ENCODE peak calls at places on chromosomes 4 and X, in four cellular contexts. D, Q, G and R are unnamed samples.

GRCh38 chr4:37890501-37891220 is at the start of gene TBC1D1:
- DNase-seq in G (no peak), Q (peak), D (no peak), R (no peak)

GRCh38 chr4:24143741-24144140 is 253.9 kb upstream of the PPARGC1A start:
- DNase-seq in Q (no peak), G (no peak), D (no peak), R (no peak)

GRCh38 chr4:38914859-38915258 is 47.3 kb downstream of the FAM114A1 start:
- DNase-seq in D (no peak), Q (no peak), G (no peak), R (no peak)

GRCh38 chr4:38804654-38805295 is at the start of gene TLR1:
- DNase-seq in G (peak), D (no peak), Q (peak), R (peak)

GRCh38 chrX:115679460-115679859 is 118.5 kb downstream of the PLS3 start:
- DNase-seq in G (peak), D (peak), Q (peak), R (peak)

GRCh38 chr4:120718979-120719566 is 203.5 kb downstream of the PRDM5 start:
- DNase-seq in D (no peak), G (peak), Q (peak), R (peak)

GRCh38 chr4:174764105-174764729 is 64.8 kb downstream of the GLRA3 start:
- DNase-seq in D (peak), G (peak), Q (peak), R (peak)

GRCh38 chr4:140876597-140877364 is 120.6 kb upstream of the TBC1D9 start:
- DNase-seq in G (peak), D (no peak), Q (no peak), R (no peak)

GRCh38 chr4:168569066-168569908 is 72.4 kb downstream of the PALLD start:
- DNase-seq in D (peak), Q (no peak), G (no peak), R (peak)

GRCh38 chrX:13898603-13899002 is 81.7 kb upstream of the GPM6B start:
- DNase-seq in G (peak), D (no peak), Q (no peak), R (no peak)

GRCh38 chr4:91086008-91086407 is 958.8 kb downstream of the CCSER1 start:
- DNase-seq in D (no peak), Q (no peak), G (no peak), R (no peak)

GRCh38 chr4:137529432-137529831 is 2.9 kb downstream of the PCDH18 start:
- DNase-seq in G (no peak), D (no peak), Q (no peak), R (no peak)

GRCh38 chr4:16967722-16968121 is 69.3 kb upstream of the LDB2 start:
- DNase-seq in D (no peak), G (peak), Q (no peak), R (no peak)

GRCh38 chr4:137307806-137308205 is 224.5 kb downstream of the PCDH18 start:
- DNase-seq in Q (no peak), G (peak), D (no peak), R (no peak)

GRCh38 chr4:37562592-37562991 is 123.6 kb downstream of the RELL1 start:
- DNase-seq in Q (no peak), G (peak), D (no peak), R (no peak)

GRCh38 chr4:91909963-91910362 is 393.8 kb upstream of the GRID2 start:
- DNase-seq in Q (no peak), G (no peak), D (no peak), R (no peak)

GRCh38 chrX:85288992-85289723 is 45.4 kb downstream of the ZNF711 start:
- DNase-seq in Q (no peak), D (peak), G (no peak), R (no peak)

GRCh38 chrX:133645251-133645650 is 230.0 kb upstream of the GPC4 start:
- DNase-seq in G (peak), Q (no peak), D (no peak), R (no peak)

GRCh38 chr4:101177146-101177545 is 170.2 kb downstream of the PPP3CA start:
- DNase-seq in G (no peak), D (no peak), Q (no peak), R (no peak)
- TF ChIP-seq MXI1 in G (no peak), D (no peak), Q (no peak), R (no peak)

GRCh38 chrX:39907964-39908616 is 189.7 kb downstream of the BCOR start:
- DNase-seq in Q (peak), D (no peak), G (peak), R (peak)
- TF ChIP-seq MXI1 in Q (no peak), D (no peak), G (peak), R (peak)

GRCh38 chr4:6987566-6987920 is 55.6 kb upstream of the TADA2B start:
- DNase-seq in Q (no peak), G (peak), D (no peak), R (no peak)

GRCh38 chr4:6984611-6985115 is 58.5 kb upstream of the TADA2B start:
- DNase-seq in G (no peak), Q (no peak), D (no peak), R (no peak)

GRCh38 chr4:6986781-6987565 is 56.2 kb upstream of the TADA2B start:
- DNase-seq in D (peak), Q (peak), G (peak), R (peak)

GRCh38 chr4:6988016-6988715 is 55.0 kb upstream of the TADA2B start:
- DNase-seq in Q (peak), D (peak), G (no peak), R (no peak)

GRCh38 chr4:6986067-6986780 is 56.9 kb upstream of the TADA2B start:
- DNase-seq in Q (peak), G (peak), D (peak), R (no peak)
- TF ChIP-seq MXI1 in Q (no peak), G (no peak), D (no peak), R (no peak)

GRCh38 chrX:100658936-100659335 is 14.9 kb downstream of the SRPX2 start:
- DNase-seq in D (no peak), Q (no peak), G (no peak), R (no peak)

GRCh38 chrX:100663651-100664050 is 19.7 kb downstream of the SRPX2 start:
- DNase-seq in D (no peak), Q (no peak), G (no peak), R (no peak)

GRCh38 chrX:100662153-100662552 is 18.2 kb downstream of the SRPX2 start:
- DNase-seq in Q (no peak), D (no peak), G (no peak), R (no peak)

GRCh38 chrX:100659431-100660137 is 15.6 kb downstream of the SRPX2 start:
- DNase-seq in G (no peak), Q (no peak), D (no peak), R (no peak)

DNA sequence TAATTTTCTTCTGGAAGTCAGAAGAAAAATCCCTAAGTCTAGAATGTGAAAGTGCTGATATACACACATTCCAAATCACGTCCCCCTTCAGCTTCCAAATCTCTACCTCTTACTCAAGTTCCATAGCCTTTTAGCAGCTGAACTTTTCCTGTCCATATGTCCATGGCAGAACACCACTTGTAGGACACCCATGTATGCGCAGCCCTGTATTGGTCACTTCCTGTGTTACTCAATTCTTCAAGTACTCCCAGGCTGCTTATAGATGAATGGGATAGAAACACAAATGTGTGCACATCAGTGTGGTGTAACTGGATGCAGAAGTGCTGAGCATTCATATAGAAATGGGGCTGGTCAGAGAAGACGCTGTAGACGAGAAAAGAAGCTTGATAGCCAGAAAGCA is 18.8 kb downstream of the SRPX2 start:
- DNase-seq in Q (no peak), G (peak), D (no peak), R (no peak)
- TF ChIP-seq MXI1 in Q (no peak), G (no peak), D (no peak), R (no peak)

GRCh38 chr4:6301732-6302442 is 32.2 kb downstream of the WFS1 start:
- DNase-seq in D (no peak), G (no peak), Q (no peak), R (no peak)
- TF ChIP-seq MXI1 in D (no peak), G (no peak), Q (no peak), R (no peak)

DNA sequence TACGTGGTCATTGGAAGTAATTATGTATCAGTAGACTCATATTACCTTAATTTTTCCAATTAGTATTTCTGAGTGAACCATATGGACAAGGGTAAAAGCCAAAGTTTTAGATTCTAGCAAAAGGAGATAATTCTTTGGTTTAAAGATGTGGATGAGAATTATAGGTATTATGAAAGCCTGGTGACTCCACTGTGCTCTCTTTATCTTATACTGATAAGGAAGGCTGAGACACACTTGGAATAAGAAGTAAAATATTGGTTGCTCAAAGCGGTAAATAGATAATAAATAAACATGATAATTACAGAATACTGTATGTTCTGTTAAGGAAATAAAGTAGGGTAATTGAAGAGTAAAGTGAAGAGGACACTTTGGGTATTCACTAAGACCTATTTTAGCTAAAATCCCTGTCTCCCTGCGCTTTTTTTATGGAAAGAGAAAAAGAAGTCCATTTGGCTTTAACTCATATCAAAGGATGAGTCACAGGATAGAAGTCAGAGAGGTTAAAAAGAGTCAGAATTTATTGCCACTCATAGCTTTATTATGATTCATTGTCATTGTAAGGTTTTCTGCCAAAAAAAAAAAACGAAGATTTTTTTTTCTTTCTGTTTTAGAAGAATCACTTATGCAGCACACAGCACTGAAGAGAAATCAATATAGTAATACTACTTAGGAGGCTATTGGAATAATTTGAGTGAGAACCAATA is 2463.2 kb downstream of the ARAP2 start:
- DNase-seq in G (peak), Q (no peak), D (no peak), R (no peak)
- TF ChIP-seq MXI1 in G (no peak), Q (no peak), D (no peak), R (no peak)

DNA sequence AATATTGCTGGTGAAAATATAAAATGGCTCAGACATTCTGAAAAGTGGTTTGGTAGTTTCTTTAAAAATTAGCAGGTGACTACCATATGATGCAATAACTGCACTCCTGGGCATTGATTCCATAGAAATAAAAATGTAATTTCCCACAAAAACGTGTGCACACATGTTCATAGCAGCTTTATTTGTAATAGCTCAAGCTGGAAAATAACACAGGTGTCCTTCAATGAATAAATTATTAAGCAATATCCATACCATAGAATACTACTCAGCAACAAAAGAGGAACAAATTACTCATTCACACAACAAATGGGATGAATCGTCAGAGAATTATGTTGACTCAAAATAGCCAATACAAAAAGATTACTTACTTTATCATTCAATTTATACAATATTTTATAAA is 893.7 kb upstream of the SLIT2 start:
- DNase-seq in Q (no peak), D (no peak), G (peak), R (no peak)
- TF ChIP-seq MXI1 in Q (no peak), D (no peak), G (no peak), R (no peak)

GRCh38 chr4:99845708-99846469 is 29.3 kb downstream of the DAPP1 start:
- DNase-seq in Q (no peak), G (no peak), D (no peak), R (no peak)
- TF ChIP-seq MXI1 in Q (no peak), G (no peak), D (no peak), R (no peak)

GRCh38 chr4:7648813-7649395 is 214.2 kb upstream of the PSAPL1 start:
- DNase-seq in G (no peak), D (no peak), Q (no peak), R (no peak)
- TF ChIP-seq MXI1 in G (no peak), D (no peak), Q (no peak), R (no peak)